ENCODE peak calls at places on chromosomes 11 and 22, in seven cellular contexts. X is activated T-helper 2 cell treated with anti-CD3 and anti-CD28 coated beads, Interferon-gamma antibody, Interleukin-2, Interleukin-4, amounts not matched to agents 10 μg/mL and 5 μg/mL and 100 μg/mL, durations not matched to agents 14 hours and 24 hours and 36 hours; Y is stimulated activated naive B cell treated with anti-CD40 and anti-IgM and Interleukin-4, amounts not matched to agents 10 μg/mL and 1 μg/mL and 100 μg/mL, for 72 hours; E is BJ; R is aorta; O is Right ventricle myocardium superior; N is stimulated activated CD4-positive, alpha-beta T cell treated with anti-CD3 and anti-CD28 coated beads, Interleukin-1b, Interleukin-23, amount 100 ng/mL, for 1 hour. M is an unnamed sample.

GRCh38 chr11:95119361-95120060 is 29.9 kb downstream of the ENDOD1 start:
- DNase-seq in X (no peak), Y (no peak), E (no peak), R (no peak), O (no peak), N (no peak), M (no peak)

GRCh38 chr11:79437981-79438630 is 2.7 kb downstream of the TENM4 start:
- DNase-seq in X (no peak), Y (no peak), E (no peak), R (peak; percentile 47), O (no peak), N (no peak), M (no peak)

GRCh38 chr11:64583296-64584262 is 7.4 kb upstream of the SLC22A12 start:
- DNase-seq in X (no peak), Y (no peak), E (no peak), R (peak; percentile 31), O (peak; percentile 56), N (no peak), M (no peak)

GRCh38 chr11:69513196-69513595 is 31.7 kb downstream of the LINC01488 start:
- DNase-seq in X (no peak), Y (no peak), E (no peak), R (no peak), O (no peak), N (no peak), M (no peak)

GRCh38 chr22:32752868-32753520 is 48.5 kb upstream of the TIMP3 start:
- DNase-seq in X (no peak), Y (peak; percentile 45), E (no peak), R (no peak), O (peak; percentile 55), N (no peak), M (no peak)

GRCh38 chr11:68812526-68812925 is 29.2 kb downstream of the CPT1A start:
- DNase-seq in X (no peak), Y (no peak), E (no peak), R (no peak), O (peak; percentile 61), N (no peak), M (no peak)

GRCh38 chr22:35629406-35630234 is 12.5 kb upstream of the MB start:
- DNase-seq in X (peak; percentile 44), Y (peak; percentile 75), E (peak; percentile 94), R (peak; percentile 89), O (peak; percentile 64), N (no peak), M (peak; percentile 53)

GRCh38 chr22:41603873-41604332 is 14.3 kb upstream of the PMM1 start:
- DNase-seq in X (peak; percentile 70), Y (peak; percentile 81), E (no peak), R (no peak), O (peak; percentile 5), N (no peak), M (peak; percentile 66)

GRCh38 chr11:66976048-66976467 is 954 bp downstream of the C11orf86 start:
- DNase-seq in X (no peak), Y (no peak), E (no peak), R (no peak), O (no peak), N (peak; percentile 8), M (no peak)

GRCh38 chr11:28231475-28231874 is 123.3 kb downstream of the METTL15 start:
- DNase-seq in X (no peak), Y (no peak), E (no peak), R (no peak), O (no peak), N (no peak), M (no peak)

GRCh38 chr11:44338721-44339529 is 29.0 kb upstream of the ALX4 start:
- DNase-seq in X (no peak), Y (no peak), E (no peak), R (no peak), O (no peak), N (no peak), M (no peak)

GRCh38 chr22:44449061-44449682 is 48.9 kb downstream of the RTL6 start:
- DNase-seq in X (no peak), Y (no peak), E (peak; percentile 67), R (peak; percentile 66), O (no peak), N (no peak), M (no peak)

GRCh38 chr22:39563571-39564428 is 6.8 kb upstream of the CACNA1I start:
- DNase-seq in X (no peak), Y (no peak), E (no peak), R (no peak), O (no peak), N (no peak), M (no peak)

GRCh38 chr11:10305262-10305963 is 540 bp downstream of the ADM start:
- DNase-seq in X (no peak), Y (no peak), E (no peak), R (peak; percentile 66), O (peak; percentile 67), N (no peak), M (no peak)

GRCh38 chr11:70265341-70265740 is 5.1 kb upstream of the PPFIA1 start:
- DNase-seq in X (no peak), Y (no peak), E (no peak), R (peak; percentile 3), O (no peak), N (no peak), M (no peak)

GRCh38 chr11:120168108-120168959 is 30.4 kb upstream of the TRIM29 start:
- DNase-seq in X (no peak), Y (no peak), E (no peak), R (no peak), O (peak; percentile 38), N (no peak), M (no peak)

GRCh38 chr11:3357302-3357701 is 21.6 kb downstream of the ZNF195 start:
- DNase-seq in X (no peak), Y (no peak), E (no peak), R (no peak), O (no peak), N (no peak), M (no peak)

GRCh38 chr11:48022445-48022844 is 42.1 kb downstream of the PTPRJ start:
- DNase-seq in X (no peak), Y (no peak), E (no peak), R (no peak), O (no peak), N (no peak), M (no peak)

GRCh38 chr11:60872124-60872951 is 5.0 kb downstream of the ZP1 start:
- DNase-seq in X (no peak), Y (no peak), E (no peak), R (no peak), O (no peak), N (no peak), M (no peak)

GRCh38 chr11:34315006-34315793 is 42.6 kb downstream of the ABTB2 start:
- DNase-seq in X (no peak), Y (no peak), E (no peak), R (no peak), O (no peak), N (no peak), M (no peak)

GRCh38 chr22:17315310-17315709 is 54.0 kb upstream of the CECR2 start:
- DNase-seq in X (no peak), Y (no peak), E (no peak), R (no peak), O (no peak), N (no peak), M (no peak)